ENCODE peak calls at places on chromosomes 2 and 18, in six cellular contexts. J is GM23248, B is HCT116, M is endothelial cell of umbilical vein, A is H1, H is astrocyte. Z is an unnamed sample.

GRCh38 chr2:148860037-148860436 is 15.0 kb upstream of the KIF5C start:
- DNase-seq in H (no peak), J (no peak), B (no peak), A (no peak), M (no peak), Z (peak; percentile 2)

GRCh38 chr2:3041841-3042600 is 335.6 kb downstream of the EIPR1 start:
- DNase-seq in H (no peak), J (no peak), B (no peak), A (no peak), M (no peak), Z (no peak)

GRCh38 chr2:190023860-190024259 is 38.7 kb downstream of the MSTN start:
- DNase-seq in J (peak; percentile 65), A (no peak), B (peak; percentile 60), M (peak; percentile 64), H (peak; percentile 26), Z (peak; percentile 59)

GRCh38 chr2:220736778-220737177 is 835.3 kb downstream of the EPHA4 start:
- DNase-seq in A (no peak), J (peak; percentile 11), B (peak; percentile 15), M (no peak), H (no peak), Z (no peak)

GRCh38 chr2:163859951-163860350 is 124.1 kb upstream of the FIGN start:
- DNase-seq in A (no peak), B (no peak), H (no peak), J (no peak), M (no peak), Z (no peak)

GRCh38 chr2:193885419-193885818 is 1690.7 kb upstream of the TMEFF2 start:
- DNase-seq in J (no peak), M (peak; percentile 47), B (no peak), A (no peak), H (no peak), Z (no peak)

GRCh38 chr2:17748745-17749144 is 4.9 kb downstream of the SMC6 start:
- DNase-seq in M (no peak), B (no peak), A (no peak), J (no peak), H (no peak), Z (no peak)

GRCh38 chr2:74130211-74130995 is 17.3 kb downstream of the BOLA3 start:
- DNase-seq in H (no peak), B (no peak), J (no peak), M (no peak), A (no peak), Z (no peak)

GRCh38 chr2:29326926-29327325 is 211.7 kb downstream of the CLIP4 start:
- DNase-seq in B (no peak), M (no peak), J (no peak), H (peak; percentile 82), A (no peak), Z (no peak)

GRCh38 chr18:9876867-9877654 is 8.7 kb upstream of the TXNDC2 start:
- DNase-seq in A (no peak), M (peak; percentile 89), B (peak; percentile 40), J (peak; percentile 89), H (peak; percentile 93), Z (peak; percentile 95)

GRCh38 chr2:27261926-27262298 is 935 bp downstream of the SLC30A3 start:
- DNase-seq in M (no peak), H (no peak), A (peak; percentile 55), J (no peak), B (no peak), Z (no peak)

GRCh38 chr2:107738268-107738667 is 88.4 kb upstream of the RGPD4 start:
- DNase-seq in B (no peak), A (no peak), H (no peak), J (no peak), M (no peak), Z (no peak)

GRCh38 chr2:2890901-2891300 is 486.7 kb downstream of the EIPR1 start:
- DNase-seq in H (no peak), B (no peak), A (no peak), J (no peak), M (no peak), Z (no peak)

GRCh38 chr18:79510731-79511141 is 115.0 kb downstream of the NFATC1 start:
- DNase-seq in M (no peak), A (no peak), H (no peak), J (no peak), B (no peak), Z (no peak)

GRCh38 chr18:5285326-5285725 is 10.2 kb downstream of the ZBTB14 start:
- DNase-seq in A (no peak), J (no peak), B (no peak), M (no peak), H (no peak), Z (no peak)

GRCh38 chr2:152037711-152038110 is 61.1 kb downstream of the CACNB4 start:
- DNase-seq in M (no peak), B (no peak), H (no peak), J (no peak), A (no peak), Z (no peak)

GRCh38 chr2:155176345-155176744 is 477.9 kb downstream of the KCNJ3 start:
- DNase-seq in B (no peak), J (no peak), H (no peak), A (no peak), M (no peak), Z (no peak)

GRCh38 chr2:63050186-63050915 is at the start of gene OTX1:
- DNase-seq in M (peak; percentile 39), J (peak; percentile 61), A (peak; percentile 89), H (no peak), B (peak; percentile 56), Z (no peak)

GRCh38 chr2:150732064-150732463 is 244.6 kb upstream of the RND3 start:
- DNase-seq in B (no peak), H (peak; percentile 75), J (peak; percentile 86), M (peak; percentile 48), A (no peak), Z (peak; percentile 82)

GRCh38 chr2:25252291-25253152 is 84.1 kb upstream of the POMC start:
- DNase-seq in A (peak; percentile 88), M (peak; percentile 82), J (peak; percentile 72), B (no peak), H (peak; percentile 44), Z (peak; percentile 69)

GRCh38 chr18:23038712-23039111 is 96.6 kb upstream of the CABLES1 start:
- DNase-seq in H (peak; percentile 35), M (no peak), B (no peak), A (no peak), J (peak; percentile 86), Z (peak; percentile 50)

GRCh38 chr2:219059375-219059724 is 1.4 kb downstream of the IHH start:
- DNase-seq in M (no peak), B (no peak), A (peak; percentile 52), J (peak; percentile 20), H (no peak), Z (no peak)

GRCh38 chr2:219058541-219059374 is 2.0 kb downstream of the IHH start:
- DNase-seq in M (no peak), H (no peak), B (no peak), J (peak; percentile 44), A (peak; percentile 56), Z (no peak)

GRCh38 chr2:219057709-219058540 is 2.8 kb downstream of the IHH start:
- DNase-seq in H (peak; percentile 16), M (peak; percentile 60), A (peak; percentile 90), B (peak; percentile 26), J (peak; percentile 82), Z (peak; percentile 63)

GRCh38 chr2:219059725-219060682 is 717 bp downstream of the IHH start:
- DNase-seq in M (no peak), B (no peak), J (peak; percentile 24), H (no peak), A (peak; percentile 62), Z (no peak)

DNA sequence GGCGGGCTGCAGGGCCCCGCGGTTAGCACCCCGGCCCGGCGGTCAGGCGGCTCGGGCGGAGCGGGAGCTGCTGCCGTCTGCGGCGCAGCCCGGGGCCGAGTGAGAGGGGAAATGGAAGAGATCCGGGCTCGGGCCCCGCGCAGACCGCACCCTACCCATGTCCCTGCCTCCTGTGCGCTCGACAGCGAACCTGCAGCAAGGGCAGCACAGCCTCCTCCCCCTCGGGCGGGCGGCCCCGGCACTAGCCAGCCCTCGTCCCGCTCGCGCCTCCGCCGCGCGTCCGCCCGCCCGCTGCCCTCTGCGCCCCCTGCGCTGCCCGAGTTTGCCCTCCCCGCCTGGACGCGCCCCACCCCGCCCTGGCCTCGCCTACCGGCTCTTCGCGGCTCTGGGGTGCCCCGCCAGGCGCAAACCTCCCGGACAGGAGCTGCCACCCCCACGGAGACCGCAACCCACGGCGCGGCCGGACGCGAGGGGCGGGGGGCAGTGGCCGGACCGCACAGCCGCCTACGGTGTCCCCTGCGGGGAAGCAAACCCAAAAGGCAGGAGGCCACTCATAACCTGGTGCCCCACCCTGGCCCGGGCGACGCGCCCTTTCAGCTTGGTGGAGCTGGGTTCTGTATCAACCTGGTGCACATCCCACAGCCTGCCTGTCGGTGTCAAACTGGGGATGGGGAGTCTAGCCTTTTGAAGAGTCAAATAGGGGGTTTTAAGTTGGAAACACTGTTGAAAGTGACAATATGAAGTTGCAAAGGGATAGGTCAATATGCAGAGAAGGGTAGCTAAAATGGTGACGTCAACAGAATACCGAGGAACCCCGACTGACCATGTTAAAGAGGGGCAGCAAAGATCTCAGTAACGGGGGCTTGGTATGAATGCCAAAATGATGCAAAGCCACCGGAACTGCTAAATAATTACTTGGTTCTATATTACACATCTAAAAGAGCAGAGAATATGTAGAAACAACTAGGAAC is at the start of gene IHH:
- DNase-seq in B (no peak), J (peak; percentile 35), A (peak; percentile 74), M (no peak), H (no peak), Z (no peak)
- TF ChIP-seq EZH2 in B (no peak), J (peak; percentile 93), A (peak; percentile 79), M (peak; percentile 97), H (peak; percentile 95), Z (peak; percentile 100)

DNA sequence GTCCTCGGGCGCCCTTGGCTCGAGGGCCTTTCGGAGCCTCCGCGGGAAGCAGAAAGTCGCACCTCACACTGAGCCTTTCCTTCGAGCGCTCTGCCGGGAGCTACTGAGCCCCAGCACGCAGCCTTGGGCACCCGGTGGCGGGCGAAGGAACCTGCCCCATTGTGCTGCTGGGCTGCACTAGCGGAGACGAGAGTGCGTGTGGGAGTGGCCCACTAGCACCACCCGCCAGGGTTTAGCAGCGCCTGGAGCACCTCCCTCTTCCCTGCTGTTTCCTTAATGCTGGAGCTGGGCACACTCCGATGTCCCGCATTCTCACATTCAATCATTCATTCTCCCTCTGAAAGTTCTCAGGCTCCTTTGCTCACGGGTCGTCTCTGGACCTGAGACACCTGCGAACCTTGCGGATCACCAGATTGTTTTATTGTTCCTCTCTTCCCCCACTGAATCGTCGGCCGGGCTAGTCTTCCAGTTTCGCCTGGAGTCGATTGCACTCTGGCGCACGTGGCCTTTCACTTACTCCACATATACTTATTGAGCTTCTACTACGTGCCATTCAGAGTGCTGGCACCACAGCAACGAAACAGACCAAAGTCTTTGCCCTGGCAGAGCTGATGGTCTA is 8.4 kb upstream of the PAX3 start:
- DNase-seq in M (no peak), H (no peak), J (no peak), B (no peak), A (peak; percentile 65), Z (no peak)
- TF ChIP-seq EZH2 in M (no peak), H (no peak), J (no peak), B (no peak), A (peak; percentile 84), Z (no peak)

GRCh38 chr2:60735496-60736250 is 20.4 kb upstream of the PAPOLG start:
- DNase-seq in B (no peak), A (peak; percentile 78), J (peak; percentile 20), H (no peak), M (no peak), Z (no peak)
- TF ChIP-seq EZH2 in B (no peak), A (peak; percentile 52), J (no peak), H (no peak), M (peak; percentile 63), Z (no peak)

DNA sequence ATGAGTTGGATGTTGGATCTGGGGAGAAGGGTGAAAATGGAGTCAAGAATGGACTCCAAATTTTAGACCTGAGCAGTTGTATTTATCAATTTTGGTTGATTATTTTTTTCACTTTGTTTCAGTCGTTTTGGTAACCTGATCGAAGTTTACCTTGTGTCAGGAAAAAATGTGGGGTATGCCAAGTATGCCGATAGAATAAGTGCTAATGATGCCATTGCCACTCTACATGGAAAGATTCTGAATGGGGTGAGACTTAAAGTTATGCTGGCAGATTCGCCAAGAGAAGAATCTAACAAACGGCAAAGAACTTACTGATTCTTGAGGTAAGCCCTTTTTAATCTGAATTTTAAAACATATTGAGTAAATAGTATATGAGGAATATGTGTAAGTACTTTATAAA is 13.6 kb downstream of the RBM45 start:
- DNase-seq in J (no peak), H (no peak), M (no peak), A (no peak), B (no peak), Z (no peak)
- TF ChIP-seq EZH2 in J (no peak), H (no peak), M (no peak), A (no peak), B (no peak), Z (no peak)

Z was measured in fibroblast of lung.